ENCODE peak calls at places on chromosomes 7 and 10, in ten cellular contexts. C is fibroblast of lung; K is adrenal gland; F is H9; H is CD4-positive, alpha-beta T cell; G is psoas muscle; A is body of pancreas; L is aorta; X is IMR-90; M is CD8-positive, alpha-beta memory T cell. U is an unnamed sample.
A peak's percentile ranks its signal among the peaks of the same experiment; 100 is the strongest.

GRCh38 chr10:97127960-97128850 is 57.6 kb downstream of the SLIT1 start:
- DNase-seq in C (no peak), L (no peak), A (peak; percentile 19), G (no peak), X (no peak), F (no peak), H (no peak), M (no peak), K (no peak), U (peak; percentile 34)

GRCh38 chr7:116547347-116547746 is 22.5 kb downstream of the CAV1 start:
- DNase-seq in L (no peak), F (no peak), H (no peak), A (no peak), C (peak; percentile 50), K (no peak), X (peak; percentile 81), M (no peak), G (peak; percentile 36), U (peak; percentile 62)

GRCh38 chr10:132329565-132330485 is 2.2 kb upstream of the LRRC27 start:
- DNase-seq in C (peak; percentile 84), A (no peak), M (peak; percentile 35), G (no peak), F (no peak), K (no peak), X (peak; percentile 36), H (no peak), L (no peak), U (peak; percentile 46)

GRCh38 chr10:5584895-5585516 is 60.2 kb downstream of the CALML3 start:
- DNase-seq in M (no peak), C (peak; percentile 98), H (no peak), X (peak; percentile 86), A (no peak), G (no peak), K (no peak), L (no peak), F (peak; percentile 49), U (peak; percentile 67)

GRCh38 chr7:76191783-76192240 is 9.9 kb upstream of the SRRM3 start:
- DNase-seq in F (peak; percentile 79), G (no peak), H (no peak), X (peak; percentile 49), A (no peak), C (peak; percentile 45), M (no peak), L (no peak), K (no peak), U (no peak)

GRCh38 chr7:34949356-34949755 is 87.9 kb downstream of the DPY19L1 start:
- DNase-seq in C (peak; percentile 67), X (peak; percentile 54), H (no peak), A (no peak), K (no peak), G (no peak), L (no peak), M (no peak), F (no peak), U (peak; percentile 19)

GRCh38 chr10:792083-792791 is 102.8 kb upstream of the DIP2C start:
- DNase-seq in M (no peak), A (no peak), F (peak; percentile 22), X (no peak), H (no peak), G (no peak), L (no peak), C (no peak), K (no peak), U (no peak)

GRCh38 chr10:86693721-86694369 is 25.5 kb downstream of the LDB3 start:
- DNase-seq in H (peak; percentile 12), M (peak; percentile 18), L (no peak), C (peak; percentile 43), F (peak; percentile 72), G (no peak), K (peak; percentile 57), X (peak; percentile 51), A (peak; percentile 59), U (peak; percentile 87)

GRCh38 chr7:47288060-47288459 is 293.9 kb downstream of the TNS3 start:
- DNase-seq in K (no peak), C (no peak), F (no peak), H (no peak), M (no peak), L (no peak), A (no peak), X (no peak), G (no peak), U (no peak)

GRCh38 chr10:124008187-124008970 is 85.0 kb downstream of the CHST15 start:
- DNase-seq in A (no peak), F (no peak), G (no peak), X (no peak), L (no peak), H (no peak), K (no peak), M (no peak), C (no peak), U (no peak)

GRCh38 chr7:94133460-94133859 is 129.3 kb upstream of the BET1 start:
- DNase-seq in G (no peak), X (no peak), H (no peak), K (no peak), F (no peak), M (no peak), A (no peak), L (no peak), C (peak; percentile 80), U (no peak)

GRCh38 chr10:84613336-84614021 is 285.1 kb downstream of the CCSER2 start:
- DNase-seq in M (no peak), F (peak; percentile 92), X (no peak), A (peak; percentile 57), C (peak; percentile 11), G (no peak), H (no peak), K (peak; percentile 1), L (no peak), U (no peak)

GRCh38 chr10:58477902-58478301 is 34.8 kb upstream of the BICC1 start:
- DNase-seq in G (no peak), C (no peak), H (no peak), K (no peak), M (no peak), L (no peak), F (no peak), A (no peak), X (peak; percentile 14), U (no peak)

DNA sequence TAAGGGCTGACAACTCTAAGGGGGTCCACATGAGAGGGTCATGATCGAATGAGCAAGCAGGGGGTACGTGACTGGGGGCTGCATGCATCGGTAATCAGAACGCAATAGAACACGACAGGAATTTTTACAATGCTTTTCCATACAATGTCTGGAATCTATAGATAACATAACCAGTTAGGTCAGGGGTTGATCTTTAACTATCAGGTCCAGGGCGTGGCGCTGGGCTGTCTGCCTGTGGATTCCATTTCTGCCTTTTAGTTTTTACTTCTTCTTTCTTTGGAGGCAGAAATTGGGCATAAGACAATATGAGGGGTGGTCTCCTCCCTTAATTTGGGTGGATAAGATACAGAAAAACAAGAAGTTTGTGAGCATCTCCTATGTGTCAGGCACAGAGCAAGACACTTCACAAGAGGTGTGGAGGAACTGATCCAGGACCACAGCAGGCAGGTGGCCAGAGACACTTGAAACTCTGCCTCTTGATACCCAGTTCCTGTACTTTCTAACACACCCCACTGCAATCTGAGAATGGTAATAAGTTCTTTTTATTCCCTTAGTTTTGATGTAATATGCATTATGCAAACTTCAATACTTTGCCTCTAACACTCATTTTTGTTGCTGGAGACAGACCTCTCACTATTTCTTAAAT is 18.0 kb upstream of the MRLN start:
- DNase-seq in F (no peak), H (no peak), G (no peak), K (no peak), C (no peak), X (no peak), L (no peak), M (no peak), A (no peak), U (no peak)
- H3K9me3 ChIP-seq in F (no peaks in the 10 kb centered on the region), H (no peaks in the 10 kb centered on the region), G (no peaks in the 10 kb centered on the region), K (no peaks in the 10 kb centered on the region), C (no peaks in the 10 kb centered on the region), X (no peaks in the 10 kb centered on the region), L (no peaks in the 10 kb centered on the region), M (no peaks in the 10 kb centered on the region), A (no peaks in the 10 kb centered on the region), U (no peaks in the 10 kb centered on the region)

GRCh38 chr10:46068117-46068516 is 22.0 kb upstream of the MSMB start:
- DNase-seq in K (no peak), X (no peak), C (no peak), G (no peak), H (no peak), F (no peak), M (no peak), A (no peak), L (no peak), U (no peak)
- H3K9me3 ChIP-seq in K (no peaks in the 10 kb centered on the region), X (no peaks in the 10 kb centered on the region), C (no peaks in the 10 kb centered on the region), G (no peaks in the 10 kb centered on the region), H (no peaks in the 10 kb centered on the region), F (no peaks in the 10 kb centered on the region), M (no peaks in the 10 kb centered on the region), A (no peaks in the 10 kb centered on the region), L (no peaks in the 10 kb centered on the region), U (no peaks in the 10 kb centered on the region)

DNA sequence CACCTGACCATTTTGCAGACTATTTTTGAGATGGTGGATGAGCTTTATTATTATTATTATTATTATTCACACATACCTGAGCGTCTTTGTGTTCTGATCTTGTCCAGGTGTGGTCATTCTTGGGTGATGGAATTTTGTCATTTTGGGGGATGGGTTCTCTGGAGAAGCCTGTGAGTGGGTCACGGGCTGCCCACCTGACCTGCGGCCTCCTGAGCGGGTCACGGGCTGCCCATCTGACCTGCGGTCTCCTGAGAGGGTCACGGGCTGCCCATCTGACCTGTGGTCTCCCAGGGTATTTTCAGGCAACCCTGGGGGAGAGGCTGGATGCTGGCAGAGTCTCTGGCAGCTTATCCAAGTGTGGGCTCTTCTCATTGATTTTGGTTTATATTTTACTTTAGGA is 7.3 kb downstream of the SCART1 start:
- DNase-seq in L (no peak), G (no peak), A (no peak), K (no peak), C (no peak), H (no peak), M (no peak), F (no peak), X (no peak), U (no peak)
- H3K9me3 ChIP-seq in L (no peaks in the 10 kb centered on the region), G (no peaks in the 10 kb centered on the region), A (no peaks in the 10 kb centered on the region), K (no peaks in the 10 kb centered on the region), C (no peaks in the 10 kb centered on the region), H (no peaks in the 10 kb centered on the region), M (no peaks in the 10 kb centered on the region), F (peaks cover 75% of the 10 kb centered on the region), X (no peaks in the 10 kb centered on the region), U (no peaks in the 10 kb centered on the region)

GRCh38 chr7:157442993-157443831 is 106.4 kb downstream of the DNAJB6 start:
- DNase-seq in F (no peak), X (no peak), G (no peak), H (no peak), A (no peak), M (no peak), C (no peak), K (no peak), L (peak; percentile 34), U (no peak)

GRCh38 chr7:157444011-157444842 is 107.4 kb downstream of the DNAJB6 start:
- DNase-seq in M (no peak), H (no peak), F (no peak), K (no peak), L (peak; percentile 24), C (no peak), G (no peak), X (no peak), A (no peak), U (no peak)

GRCh38 chr7:157440346-157441022 is 103.7 kb downstream of the DNAJB6 start:
- DNase-seq in C (no peak), M (no peak), G (no peak), H (no peak), F (no peak), L (peak; percentile 11), X (no peak), K (no peak), A (no peak), U (no peak)

GRCh38 chr7:157441023-157441399 is 104.2 kb downstream of the DNAJB6 start:
- DNase-seq in F (no peak), L (peak; percentile 33), C (no peak), A (no peak), M (no peak), H (no peak), K (no peak), X (no peak), G (no peak), U (no peak)

GRCh38 chr7:157442456-157442855 is 105.7 kb downstream of the DNAJB6 start:
- DNase-seq in L (peak; percentile 19), C (no peak), F (no peak), M (no peak), H (no peak), K (no peak), X (no peak), G (no peak), A (no peak), U (no peak)
- H3K9me3 ChIP-seq in L (no peaks in the 10 kb centered on the region), C (no peaks in the 10 kb centered on the region), F (no peaks in the 10 kb centered on the region), M (no peaks in the 10 kb centered on the region), H (no peaks in the 10 kb centered on the region), K (no peaks in the 10 kb centered on the region), X (no peaks in the 10 kb centered on the region), G (no peaks in the 10 kb centered on the region), A (no peaks in the 10 kb centered on the region), U (no peaks in the 10 kb centered on the region)